ENCODE peak calls at places on chromosomes 13 and 19, in seven cellular contexts. P is endothelial cell, H is tibial artery, S is ovary, M is stomach, V is AG04450, Q is breast epithelium. R is an unnamed sample.

GRCh38 chr19:50392759-50393158 is 8.6 kb downstream of the POLD1 start:
- DNase-seq in S (no peak), M (no peak), V (no peak), P (no peak), Q (no peak), H (no peak), R (no peak)

GRCh38 chr19:53082929-53083328 is 20.3 kb downstream of the ZNF160 start:
- DNase-seq in S (no peak), Q (no peak), V (no peak), M (no peak), H (no peak), P (no peak), R (no peak)

GRCh38 chr13:24119593-24120508 is 40.7 kb upstream of the SPATA13 start:
- DNase-seq in P (peak), S (peak), M (no peak), Q (no peak), V (peak), H (no peak), R (no peak)

GRCh38 chr19:15913830-15914229 is 16.0 kb upstream of the CYP4F2 start:
- DNase-seq in V (no peak), P (no peak), Q (no peak), M (no peak), H (no peak), S (no peak), R (no peak)

GRCh38 chr19:19746286-19747213 is 13.6 kb upstream of the ZNF14 start:
- DNase-seq in Q (no peak), P (no peak), M (peak), S (no peak), V (no peak), H (no peak), R (no peak)

GRCh38 chr19:45901912-45902650 is at the start of gene MYPOP:
- DNase-seq in H (no peak), M (no peak), P (no peak), Q (peak), V (no peak), S (peak), R (no peak)

GRCh38 chr19:9847087-9847671 is 12.1 kb downstream of the PIN1 start:
- DNase-seq in P (peak), S (no peak), M (peak), V (peak), Q (no peak), H (peak), R (peak)

GRCh38 chr13:21583496-21583895 is 20.5 kb downstream of the MICU2 start:
- DNase-seq in P (no peak), S (no peak), M (no peak), Q (no peak), H (no peak), V (no peak), R (no peak)

GRCh38 chr19:372306-372890 is 27.8 kb upstream of the MIER2 start:
- DNase-seq in H (no peak), V (peak), Q (no peak), M (peak), P (no peak), S (peak), R (no peak)

GRCh38 chr13:68081051-68081450 is 850.9 kb upstream of the PCDH9 start:
- DNase-seq in Q (no peak), S (no peak), M (no peak), V (no peak), P (no peak), H (no peak), R (no peak)

GRCh38 chr19:58558066-58558622 is at the start of gene UBE2M:
- DNase-seq in M (peak), S (peak), Q (no peak), H (peak), V (no peak), P (no peak), R (peak)

GRCh38 chr19:46142294-46142693 is 5.7 kb upstream of the IGFL2 start:
- DNase-seq in V (no peak), Q (no peak), M (no peak), P (no peak), H (no peak), S (no peak), R (no peak)

GRCh38 chr13:96898212-96898611 is 96.1 kb downstream of the OXGR1 start:
- DNase-seq in H (no peak), S (no peak), V (no peak), Q (no peak), P (no peak), M (no peak), R (no peak)

GRCh38 chr13:101875091-101875490 is 422.6 kb downstream of the ITGBL1 start:
- DNase-seq in S (no peak), P (no peak), Q (no peak), H (no peak), V (no peak), M (no peak), R (no peak)

GRCh38 chr19:55113570-55114039 is 3.8 kb downstream of the PPP1R12C start:
- DNase-seq in P (peak), M (peak), S (peak), Q (peak), H (peak), V (peak), R (peak)

GRCh38 chr19:56639217-56639616 is 3.7 kb upstream of the SMIM17 start:
- DNase-seq in P (no peak), S (no peak), Q (no peak), M (no peak), V (no peak), H (no peak), R (peak)

GRCh38 chr19:27776020-27776419 is 1436.9 kb downstream of the UQCRFS1 start:
- DNase-seq in Q (no peak), H (no peak), M (no peak), V (no peak), S (no peak), P (no peak), R (no peak)

GRCh38 chr19:6239401-6239844 is 40.4 kb downstream of the MLLT1 start:
- DNase-seq in H (no peak), V (no peak), S (peak), M (peak), Q (peak), P (no peak), R (no peak)

GRCh38 chr19:57914517-57914916 is 1.9 kb downstream of the ZNF417 start:
- DNase-seq in M (no peak), P (no peak), V (no peak), Q (no peak), H (no peak), S (no peak), R (no peak)

GRCh38 chr13:110397445-110397844 is 90.4 kb downstream of the COL4A2 start:
- DNase-seq in P (no peak), S (no peak), M (no peak), Q (peak), V (no peak), H (peak), R (no peak)

GRCh38 chr19:35133826-35134225 is 1.0 kb downstream of the LGI4 start:
- DNase-seq in S (no peak), Q (no peak), V (no peak), M (no peak), H (no peak), P (no peak), R (no peak)

GRCh38 chr19:48975947-48976847 is 11.1 kb downstream of the FTL start:
- DNase-seq in S (no peak), H (no peak), M (no peak), P (peak), Q (no peak), V (no peak), R (no peak)

GRCh38 chr13:99484405-99484981 is 16.8 kb upstream of the TM9SF2 start:
- DNase-seq in P (no peak), Q (no peak), M (no peak), H (no peak), V (peak), S (no peak), R (no peak)

GRCh38 chr19:5903054-5903501 is 512 bp downstream of the NDUFA11 start:
- DNase-seq in H (no peak), Q (no peak), M (no peak), S (no peak), V (no peak), P (no peak), R (no peak)

GRCh38 chr19:5666921-5667610 is 13.2 kb downstream of the MICOS13 start:
- DNase-seq in M (no peak), S (no peak), H (no peak), P (no peak), V (no peak), Q (no peak), R (no peak)

GRCh38 chr19:794989-795658 is 2.1 kb upstream of the PTBP1 start:
- DNase-seq in H (no peak), P (peak), S (peak), V (no peak), M (no peak), Q (no peak), R (no peak)

GRCh38 chr13:33207616-33207964 is 78.0 kb downstream of the STARD13 start:
- DNase-seq in S (no peak), V (peak), M (no peak), H (no peak), Q (no peak), P (no peak), R (no peak)

GRCh38 chr19:40445945-40446784 is 2.0 kb upstream of the SERTAD3 start:
- DNase-seq in M (no peak), H (no peak), V (no peak), Q (peak), P (no peak), S (no peak), R (peak)

GRCh38 chr13:21079761-21080730 is 18.7 kb upstream of the LATS2 start:
- DNase-seq in V (peak), H (peak), S (no peak), Q (no peak), M (no peak), P (peak), R (no peak)

GRCh38 chr13:27043013-27043412 is 128.6 kb downstream of the USP12 start:
- DNase-seq in H (peak), S (no peak), P (no peak), V (peak), Q (peak), M (peak), R (no peak)

GRCh38 chr13:33696530-33696929 is 121.4 kb upstream of the RFC3 start:
- DNase-seq in S (no peak), Q (no peak), P (no peak), V (no peak), H (no peak), M (no peak), R (no peak)

GRCh38 chr13:23672616-23673015 is 102.4 kb downstream of the TNFRSF19 start:
- DNase-seq in H (no peak), V (no peak), Q (no peak), S (no peak), P (no peak), M (no peak), R (no peak)

GRCh38 chr13:75774176-75774575 is 138.0 kb downstream of the LMO7 start:
- DNase-seq in H (no peak), Q (no peak), V (no peak), M (no peak), P (no peak), S (no peak), R (no peak)

GRCh38 chr13:25902946-25903345 is 148.9 kb downstream of the SHISA2 start:
- DNase-seq in Q (no peak), S (no peak), V (no peak), H (no peak), M (no peak), P (no peak), R (no peak)

GRCh38 chr19:30498707-30499106 is 126.5 kb downstream of the ZNF536 start:
- DNase-seq in H (no peak), M (no peak), S (no peak), P (peak), V (no peak), Q (no peak), R (peak)

GRCh38 chr13:28558126-28558525 is 63.2 kb upstream of the FLT1 start:
- DNase-seq in H (no peak), P (no peak), S (no peak), M (no peak), Q (no peak), V (peak), R (no peak)

GRCh38 chr19:55923556-55923955 is 8.6 kb downstream of the NLRP13 start:
- DNase-seq in H (no peak), Q (no peak), M (no peak), S (no peak), V (no peak), P (no peak), R (no peak)

GRCh38 chr19:50651174-50651573 is 1.9 kb downstream of the C19orf81 start:
- DNase-seq in P (no peak), M (no peak), V (no peak), H (no peak), S (no peak), Q (no peak), R (no peak)

GRCh38 chr19:2805991-2806649 is 13.5 kb upstream of the ZNF554 start:
- DNase-seq in Q (no peak), V (no peak), H (no peak), M (no peak), P (no peak), S (no peak), R (no peak)

GRCh38 chr13:113209336-113209879 is at the start of gene CUL4A:
- DNase-seq in Q (peak), M (peak), P (peak), V (no peak), S (peak), H (peak), R (peak)

GRCh38 chr13:113207890-113208423 is 512 bp downstream of the PCID2 start:
- DNase-seq in M (no peak), Q (no peak), P (peak), S (no peak), V (no peak), H (no peak), R (no peak)

GRCh38 chr13:113209880-113210421 is 538 bp downstream of the CUL4A start:
- DNase-seq in V (no peak), H (peak), M (peak), P (peak), S (peak), Q (peak), R (peak)

GRCh38 chr13:113210834-113211233 is 1.4 kb downstream of the CUL4A start:
- DNase-seq in V (no peak), M (no peak), P (no peak), H (no peak), S (no peak), Q (no peak), R (no peak)

GRCh38 chr13:113208424-113209335 is at the start of gene PCID2:
- DNase-seq in Q (peak), M (peak), V (no peak), S (peak), P (peak), H (peak), R (peak)
- TF ChIP-seq CTCF in Q (no peak), M (peak), V (no peak), S (no peak), P (no peak), H (no peak), R (no peak)

DNA sequence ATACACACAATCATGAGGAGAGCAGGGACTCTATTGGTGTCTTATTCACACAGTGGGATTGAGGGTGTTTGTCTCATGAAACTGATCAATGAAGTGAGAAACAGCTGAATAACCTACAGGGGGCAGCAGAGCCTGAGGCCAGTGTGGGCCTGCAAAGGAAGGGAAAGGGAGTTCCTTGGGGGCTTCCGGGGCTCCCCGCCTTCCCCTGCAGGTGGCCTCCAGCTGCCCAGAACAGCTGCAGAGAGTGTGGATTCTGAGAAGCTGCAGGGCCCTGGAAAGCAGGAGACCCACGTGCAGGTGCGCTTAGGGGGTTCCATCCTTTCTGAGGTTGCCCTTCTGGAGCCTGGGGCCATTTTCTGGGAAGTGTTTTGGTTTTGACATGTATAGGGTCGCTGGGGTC is 20.1 kb downstream of the ZNF763 start:
- DNase-seq in S (no peak), H (no peak), V (no peak), Q (no peak), M (no peak), P (no peak), R (no peak)
- TF ChIP-seq CTCF in S (no peak), H (no peak), V (peak), Q (no peak), M (no peak), P (no peak), R (no peak)

GRCh38 chr19:47357788-47358680 is 8.9 kb downstream of the DHX34 start:
- DNase-seq in H (no peak), P (peak), S (no peak), Q (no peak), V (no peak), M (no peak), R (no peak)
- TF ChIP-seq CTCF in H (no peak), P (peak), S (no peak), Q (no peak), V (peak), M (no peak), R (no peak)

GRCh38 chr19:42312370-42312769 is 739 bp upstream of the TMEM145 start:
- DNase-seq in P (no peak), Q (no peak), V (no peak), M (no peak), S (no peak), H (no peak), R (no peak)

GRCh38 chr19:42313096-42313839 is at the start of gene TMEM145:
- DNase-seq in S (peak), P (peak), Q (no peak), V (no peak), H (no peak), M (peak), R (peak)

GRCh38 chr19:42309686-42310085 is 3.4 kb upstream of the TMEM145 start:
- DNase-seq in P (no peak), Q (no peak), S (no peak), M (no peak), V (no peak), H (no peak), R (no peak)

GRCh38 chr19:42313840-42314755 is 989 bp downstream of the TMEM145 start:
- DNase-seq in P (no peak), S (no peak), M (no peak), Q (no peak), H (no peak), V (no peak), R (no peak)

GRCh38 chr19:42311612-42312160 is 1.4 kb upstream of the TMEM145 start:
- DNase-seq in V (no peak), M (no peak), H (no peak), Q (no peak), P (no peak), S (no peak), R (no peak)
- TF ChIP-seq CTCF in V (no peak), M (no peak), H (no peak), Q (no peak), P (peak), S (no peak), R (no peak)